ENCODE peak calls at places on chromosome 5, in seven cellular contexts. S is neural progenitor cell, F is HCT116, Y is SK-N-SH, L is GM23248, A is PC-3, U is OCI-LY7. Q is an unnamed sample.

GRCh38 chr5:169385636-169386035 is 84.7 kb upstream of the SLIT3 start:
- DNase-seq in S (no peak), F (no peak), Y (no peak), L (no peak), A (no peak), U (no peak), Q (no peak)

GRCh38 chr5:181037365-181037861 is 2.7 kb upstream of the BTNL9 start:
- DNase-seq in S (peak), F (peak), Y (no peak), L (no peak), A (no peak), U (no peak), Q (peak)

GRCh38 chr5:86880785-86881492 is 263.2 kb downstream of the COX7C start:
- DNase-seq in S (peak), F (peak), Y (peak), L (peak), A (peak), U (peak), Q (peak)

GRCh38 chr5:39906146-39906545 is 481.4 kb upstream of the DAB2 start:
- DNase-seq in S (no peak), F (no peak), Y (no peak), L (peak), A (peak), U (no peak), Q (no peak)

GRCh38 chr5:142587354-142587965 is 98.4 kb downstream of the FGF1 start:
- DNase-seq in S (peak), F (peak), Y (no peak), L (peak), A (peak), U (peak), Q (peak)

GRCh38 chr5:113186061-113186460 is 209.5 kb downstream of the DCP2 start:
- DNase-seq in S (no peak), F (no peak), Y (no peak), L (no peak), A (no peak), U (no peak), Q (no peak)

GRCh38 chr5:31481531-31481930 is 50.4 kb downstream of the DROSHA start:
- DNase-seq in S (no peak), F (no peak), Y (no peak), L (no peak), A (no peak), U (no peak), Q (no peak)

GRCh38 chr5:5422819-5423515 is 490 bp downstream of the ICE1 start:
- DNase-seq in S (no peak), F (no peak), Y (no peak), L (peak), A (no peak), U (peak), Q (peak)

GRCh38 chr5:147520450-147520849 is 10.6 kb upstream of the DPYSL3 start:
- DNase-seq in S (peak), F (no peak), Y (no peak), L (peak), A (peak), U (no peak), Q (peak)

GRCh38 chr5:10315181-10315580 is 7.5 kb upstream of the CMBL start:
- DNase-seq in S (no peak), F (no peak), Y (no peak), L (no peak), A (no peak), U (no peak), Q (no peak)

GRCh38 chr5:112628219-112628618 is 109.5 kb upstream of the APC start:
- DNase-seq in S (peak), F (no peak), Y (no peak), L (no peak), A (no peak), U (no peak), Q (peak)

GRCh38 chr5:177300971-177301370 is 2.5 kb downstream of the RAB24 start:
- DNase-seq in S (no peak), F (no peak), Y (no peak), L (no peak), A (peak), U (no peak), Q (no peak)

GRCh38 chr5:177303925-177304391 is 359 bp downstream of the PRELID1 start:
- DNase-seq in S (no peak), F (no peak), Y (peak), L (peak), A (no peak), U (peak), Q (no peak)

GRCh38 chr5:177301503-177302165 is 1.9 kb downstream of the RAB24 start:
- DNase-seq in S (no peak), F (no peak), Y (no peak), L (peak), A (peak), U (no peak), Q (no peak)

GRCh38 chr5:177303121-177303924 is at the start of the genes PRELID1 and RAB24:
- DNase-seq in S (peak), F (no peak), Y (peak), L (peak), A (peak), U (peak), Q (peak)

DNA sequence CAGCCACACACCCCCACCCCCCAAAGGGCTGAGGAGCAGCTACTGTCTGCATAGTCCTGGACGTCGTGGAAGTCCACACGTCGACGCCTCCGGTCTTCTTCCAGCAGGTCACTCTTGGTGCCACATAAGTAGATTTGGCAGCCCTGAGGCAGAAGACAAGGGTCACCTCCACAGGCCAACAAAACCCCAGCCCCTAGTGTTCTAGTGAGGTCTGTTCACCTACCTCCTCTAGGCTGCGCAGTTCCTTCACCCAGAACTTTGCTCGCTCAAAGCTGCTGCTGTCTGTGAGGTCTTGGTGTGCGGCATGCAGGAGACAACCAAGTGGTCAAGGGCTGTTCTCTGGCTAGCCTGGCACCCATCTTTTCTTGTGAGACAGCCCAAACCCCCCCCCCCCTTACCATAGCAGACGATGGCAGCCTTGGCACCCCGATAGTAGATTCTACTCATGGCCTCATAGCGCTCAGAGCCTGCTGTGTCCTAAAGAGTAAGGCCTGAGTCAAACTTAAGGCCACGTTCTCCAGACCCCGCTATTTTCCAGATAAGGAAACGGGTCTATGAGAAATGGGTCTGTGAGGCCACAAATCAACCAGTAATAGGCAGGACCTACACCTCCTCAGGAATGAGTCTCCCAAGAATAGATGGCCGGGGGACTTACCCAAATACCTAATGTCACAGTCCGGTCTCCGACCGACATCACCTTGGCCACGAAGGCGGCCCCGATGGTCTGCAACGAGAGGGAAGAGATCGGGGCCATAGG is 987 bp downstream of the RAB24 start:
- DNase-seq in S (peak), F (no peak), Y (peak), L (peak), A (peak), U (peak), Q (peak)
- TF ChIP-seq EZH2phosphoT487 in S (no peak), F (no peak), Y (no peak), L (no peak), A (no peak), U (no peak), Q (no peak)

DNA sequence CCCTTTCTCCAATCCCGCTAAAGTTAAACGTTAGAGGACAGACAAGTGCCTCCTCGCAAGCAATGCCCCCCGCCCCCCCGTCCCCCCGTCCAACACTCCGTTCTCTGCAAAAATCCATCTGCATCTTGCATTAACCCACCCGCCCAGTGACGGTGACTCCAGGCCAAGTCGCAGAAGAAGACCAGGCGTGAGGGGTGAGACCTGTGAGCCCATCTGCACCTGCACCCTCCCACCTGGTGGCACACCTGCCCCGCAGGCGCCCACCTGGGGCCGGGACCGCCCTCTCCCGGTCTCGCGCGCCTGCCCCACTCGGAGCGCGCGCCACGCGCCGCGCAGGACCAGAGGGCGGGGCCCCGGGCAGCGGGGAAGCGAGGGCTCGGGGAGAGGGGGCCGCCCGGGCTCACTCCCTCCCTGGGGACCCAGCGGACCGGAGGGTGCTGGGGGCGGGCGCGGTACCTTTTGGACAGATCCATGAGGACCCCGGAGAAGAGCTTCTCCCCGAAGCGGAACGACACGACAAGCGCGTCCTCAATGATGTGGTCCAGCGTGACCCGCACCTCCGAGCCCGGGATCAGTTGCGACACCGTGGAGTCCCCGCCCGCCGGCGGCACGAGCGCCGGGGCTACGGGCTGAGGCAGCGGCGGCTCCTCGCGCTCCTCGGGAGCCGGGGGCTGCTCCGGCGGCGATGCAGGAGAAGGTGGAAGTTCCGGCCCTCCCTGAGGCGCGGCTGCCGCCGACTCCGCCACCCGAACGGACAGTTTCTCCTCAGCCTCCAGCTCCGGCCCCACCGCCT is 705 bp downstream of the PWWP2A start:
- DNase-seq in S (no peak), F (no peak), Y (peak), L (no peak), A (peak), U (peak), Q (peak)
- TF ChIP-seq EZH2phosphoT487 in S (no peak), F (no peak), Y (no peak), L (no peak), A (no peak), U (no peak), Q (no peak)

DNA sequence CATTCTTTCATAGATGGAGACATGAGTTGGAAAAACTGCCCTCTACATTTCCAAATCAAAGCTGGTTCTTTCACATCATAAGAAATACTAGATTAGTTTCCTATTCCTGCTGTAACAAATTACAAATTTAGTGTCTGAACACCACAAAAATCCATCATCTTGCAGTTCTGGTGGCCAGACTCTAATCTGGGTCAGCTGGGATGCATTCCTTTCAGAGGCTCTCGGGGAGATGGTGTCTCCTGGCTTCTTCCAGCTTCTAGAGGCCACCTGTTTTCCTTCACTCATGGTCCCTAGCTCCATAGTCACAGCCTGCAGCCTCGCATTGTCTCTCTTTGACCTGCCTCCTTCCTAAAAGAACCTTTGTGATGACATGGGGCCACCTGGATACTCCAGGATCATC is 65.2 kb downstream of the RETREG1 start:
- DNase-seq in S (no peak), F (no peak), Y (no peak), L (no peak), A (no peak), U (no peak), Q (no peak)
- TF ChIP-seq EZH2phosphoT487 in S (no peak), F (no peak), Y (no peak), L (no peak), A (no peak), U (no peak), Q (no peak)

DNA sequence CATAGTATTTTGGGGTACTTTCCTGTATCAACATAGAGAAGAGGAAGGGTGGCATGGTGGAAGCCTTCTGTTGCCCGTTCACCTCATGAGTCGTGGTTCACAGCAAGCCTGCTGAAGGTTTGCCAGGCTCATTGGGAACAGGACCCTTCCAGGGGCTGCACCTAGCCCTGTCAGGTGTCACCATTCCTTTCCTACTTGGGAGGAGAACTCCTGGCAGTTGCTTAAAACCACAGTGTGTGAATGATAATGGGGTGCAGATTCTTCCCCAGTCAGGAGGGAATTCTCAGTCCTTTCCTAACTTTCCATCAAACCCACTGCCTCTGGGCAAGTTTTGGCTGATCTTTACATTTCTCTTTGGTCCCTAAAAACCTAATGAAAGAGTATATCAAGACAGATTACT is 99.4 kb upstream of the CTNND2 start:
- DNase-seq in S (no peak), F (no peak), Y (no peak), L (no peak), A (no peak), U (no peak), Q (peak)
- TF ChIP-seq EZH2phosphoT487 in S (no peak), F (no peak), Y (no peak), L (no peak), A (no peak), U (no peak), Q (no peak)

DNA sequence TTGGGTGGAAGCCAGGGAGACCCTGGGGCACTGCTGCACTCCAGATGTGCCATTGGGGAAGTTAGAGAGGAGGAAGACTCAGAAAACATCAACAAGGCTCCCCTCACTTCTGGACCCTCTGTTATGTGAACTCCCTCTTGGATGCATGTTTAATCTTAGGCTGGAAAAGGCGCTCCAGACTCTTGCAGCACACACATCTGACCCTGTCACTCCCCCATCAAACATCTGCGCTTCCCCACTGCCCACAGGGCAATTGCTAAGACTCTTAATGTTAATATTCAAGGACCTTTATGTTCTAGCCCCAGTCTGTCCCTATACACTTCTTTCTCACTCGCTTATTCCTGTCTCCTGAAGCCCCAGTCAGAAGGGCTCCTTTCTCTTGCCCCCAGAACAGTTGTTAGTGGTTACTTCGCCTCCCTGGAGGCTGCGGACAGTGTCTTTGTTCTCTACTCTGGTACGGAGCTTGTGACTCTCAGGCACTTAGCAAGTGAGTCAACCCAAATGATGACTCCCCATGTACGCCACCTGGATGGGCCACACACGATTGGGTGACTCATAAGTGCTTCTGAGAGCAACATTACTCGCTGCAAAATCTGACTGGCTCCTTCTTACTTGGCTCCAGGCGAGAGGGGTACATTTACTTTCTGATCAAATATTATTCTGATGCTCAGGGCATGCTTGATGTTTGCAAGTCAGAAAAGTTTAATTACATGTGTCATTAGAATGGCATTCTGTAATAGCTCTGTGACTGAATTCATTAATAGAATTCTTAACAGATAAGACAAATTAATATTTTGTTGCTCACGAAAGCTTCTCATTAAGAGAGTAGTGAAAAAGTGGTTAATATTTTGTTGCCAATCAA is 193.6 kb downstream of the HSPA4 start:
- DNase-seq in S (no peak), F (peak), Y (no peak), L (peak), A (peak), U (no peak), Q (no peak)
- TF ChIP-seq EZH2phosphoT487 in S (no peak), F (no peak), Y (no peak), L (no peak), A (no peak), U (no peak), Q (no peak)

DNA sequence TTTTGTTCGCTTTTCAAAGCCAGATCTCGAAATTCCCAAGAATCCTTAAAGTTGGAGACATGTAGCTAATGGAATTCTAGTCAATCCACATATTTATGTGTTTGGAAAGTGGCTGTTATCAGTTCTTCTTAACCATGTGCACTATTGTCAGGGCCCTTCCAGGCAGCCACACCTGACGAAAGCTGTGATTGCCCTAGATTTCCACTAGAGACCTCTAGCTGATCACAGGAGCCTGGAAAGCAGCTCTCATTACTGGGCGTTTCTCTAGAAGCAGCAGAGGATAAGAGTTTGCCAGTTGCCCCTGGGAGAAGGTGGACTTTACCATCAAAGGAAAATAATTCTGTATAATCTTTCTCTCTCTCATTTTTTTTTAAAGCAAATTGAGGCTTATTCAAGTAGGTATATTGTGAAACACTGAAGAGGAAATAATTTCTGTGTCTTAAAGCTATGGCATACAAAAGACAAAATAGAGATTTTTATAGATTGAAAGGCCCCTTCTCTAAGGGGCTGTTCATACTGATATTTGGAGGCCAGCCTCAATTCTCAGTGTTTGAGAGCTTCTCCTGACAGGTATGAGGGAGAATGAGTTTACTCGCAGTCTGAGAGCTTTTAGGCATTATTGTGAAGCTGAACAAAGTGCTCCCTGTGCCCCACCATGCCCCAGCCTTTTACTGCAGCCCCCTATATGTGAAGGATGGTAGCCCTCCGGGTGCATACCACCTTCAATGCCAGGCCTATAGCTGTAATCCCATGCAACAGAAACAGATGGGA is 405.4 kb upstream of the ACTBL2 start:
- DNase-seq in S (peak), F (peak), Y (peak), L (peak), A (peak), U (peak), Q (peak)
- TF ChIP-seq EZH2phosphoT487 in S (no peak), F (no peak), Y (no peak), L (no peak), A (no peak), U (no peak), Q (no peak)

DNA sequence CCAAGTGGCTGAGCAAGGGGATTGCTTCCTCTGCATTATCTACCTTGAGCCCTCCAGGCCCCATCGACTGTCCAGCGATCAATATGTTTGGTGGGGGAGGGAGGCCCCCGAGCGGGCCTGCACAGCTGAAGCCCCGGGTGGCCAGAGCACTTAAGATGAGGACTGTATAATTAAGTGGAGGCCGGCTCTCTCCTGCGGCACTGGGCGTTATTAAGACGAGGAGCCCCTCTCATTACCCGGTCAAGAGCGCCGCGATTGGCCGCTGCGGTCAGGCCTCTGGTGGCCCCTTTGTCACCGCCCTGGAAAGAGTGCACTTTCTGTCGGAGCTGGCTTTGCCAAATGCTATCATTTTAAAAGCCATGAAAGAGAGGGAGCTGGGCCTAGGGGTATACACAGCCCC is 106.4 kb upstream of the IRX1 start:
- DNase-seq in S (peak), F (no peak), Y (no peak), L (no peak), A (no peak), U (no peak), Q (no peak)
- TF ChIP-seq EZH2phosphoT487 in S (no peak), F (no peak), Y (no peak), L (no peak), A (no peak), U (no peak), Q (no peak)

GRCh38 chr5:171832775-171833174 is 47.2 kb downstream of the SMIM23 start:
- DNase-seq in S (no peak), F (no peak), Y (peak), L (no peak), A (no peak), U (no peak), Q (no peak)

GRCh38 chr5:171837522-171837921 is 51.9 kb downstream of the SMIM23 start:
- DNase-seq in S (no peak), F (no peak), Y (no peak), L (no peak), A (no peak), U (no peak), Q (no peak)

GRCh38 chr5:171838066-171838465 is 52.4 kb downstream of the SMIM23 start:
- DNase-seq in S (no peak), F (no peak), Y (no peak), L (no peak), A (no peak), U (no peak), Q (no peak)

GRCh38 chr5:171839112-171839511 is 53.5 kb downstream of the SMIM23 start:
- DNase-seq in S (no peak), F (no peak), Y (no peak), L (no peak), A (no peak), U (no peak), Q (no peak)

DNA sequence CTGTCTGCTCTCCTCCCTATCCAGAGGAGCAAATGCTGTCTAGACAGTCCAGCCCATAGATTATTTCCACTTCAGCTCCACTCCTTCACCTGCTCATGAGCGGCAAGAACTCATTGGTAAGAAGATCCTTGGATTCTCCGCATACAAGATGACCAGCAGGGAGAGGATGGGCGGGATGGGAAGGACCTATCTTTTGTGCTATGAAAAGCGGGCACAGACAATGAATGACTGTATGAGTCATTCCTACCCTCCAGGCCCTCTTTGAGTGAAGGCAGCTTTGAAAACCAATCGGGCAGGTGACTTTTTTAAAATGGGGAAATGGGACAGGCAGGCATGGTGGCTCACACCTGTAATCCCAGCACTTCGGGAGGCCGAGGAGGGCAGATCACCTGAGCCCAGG is 49.4 kb downstream of the SMIM23 start:
- DNase-seq in S (peak), F (no peak), Y (no peak), L (no peak), A (peak), U (no peak), Q (no peak)
- TF ChIP-seq EZH2phosphoT487 in S (no peak), F (no peak), Y (no peak), L (no peak), A (no peak), U (no peak), Q (no peak)

Q was measured in GM23338.